ENCODE peak calls at places on chromosomes 4 and X, in seven cellular contexts. M is SK-MEL-5, O is pons, P is AG09309, B is adipocyte, T is NCI-H345, Z is caudate nucleus. C is an unnamed sample.

GRCh38 chrX:69229436-69229835 is 64.2 kb upstream of the PJA1 start:
- DNase-seq in T (no peak), M (no peak), O (no peak), P (peak), B (peak), Z (no peak), C (peak)

GRCh38 chr4:19857405-19857804 is 394.3 kb upstream of the SLIT2 start:
- DNase-seq in Z (no peak), B (peak), T (peak), P (no peak), O (no peak), M (peak), C (peak)

GRCh38 chr4:951186-951585 is 18.9 kb downstream of the TMEM175 start:
- DNase-seq in O (no peak), Z (no peak), M (no peak), P (no peak), B (no peak), T (no peak), C (no peak)

GRCh38 chr4:152408514-152409327 is 127.2 kb downstream of the FBXW7 start:
- DNase-seq in O (peak), P (peak), Z (no peak), B (peak), T (peak), M (peak), C (no peak)

GRCh38 chrX:136780738-136781137 is at the start of gene ARHGEF6:
- DNase-seq in Z (no peak), M (no peak), O (no peak), T (no peak), B (no peak), P (no peak), C (no peak)

GRCh38 chr4:124480061-124480460 is 232.5 kb downstream of the ANKRD50 start:
- DNase-seq in T (no peak), Z (no peak), P (no peak), M (no peak), B (no peak), O (no peak), C (no peak)

GRCh38 chrX:54564942-54565341 is 34.9 kb downstream of the GNL3L start:
- DNase-seq in P (no peak), B (peak), M (no peak), T (no peak), O (no peak), Z (no peak), C (no peak)

GRCh38 chr4:186707996-186708395 is 15.7 kb downstream of the FAT1 start:
- DNase-seq in Z (no peak), O (no peak), M (no peak), T (no peak), B (no peak), P (no peak), C (no peak)

GRCh38 chrX:53284684-53285447 is 3.5 kb upstream of the IQSEC2 start:
- DNase-seq in Z (peak), O (peak), B (peak), M (peak), T (peak), P (no peak), C (no peak)

GRCh38 chr4:38223801-38224236 is 263.6 kb downstream of the PTTG2 start:
- DNase-seq in B (no peak), Z (peak), O (peak), M (peak), T (no peak), P (no peak), C (no peak)

GRCh38 chr4:48462363-48462762 is 20.8 kb upstream of the SLC10A4 start:
- DNase-seq in T (no peak), O (no peak), M (no peak), P (no peak), B (no peak), Z (no peak), C (no peak)